ENCODE peak calls at places on chromosomes 13 and 19, in six cellular contexts. One of them, this sample, is unnamed.

GRCh38 chr19:55146078-55146647 is 2.8 kb downstream of the TNNT1 start:
- DNase-seq in fibroblast of lung: no peak
- DNase-seq in aorta: no peak
- DNase-seq in body of pancreas: no peak
- DNase-seq in GM12878: no peak
- DNase-seq in heart right ventricle: no peak
- DNase-seq in this sample: peak

GRCh38 chr13:74256969-74257368 is 122.8 kb upstream of the KLF12 start:
- DNase-seq in body of pancreas: no peak
- DNase-seq in fibroblast of lung: no peak
- DNase-seq in GM12878: no peak
- DNase-seq in aorta: peak
- DNase-seq in heart right ventricle: no peak
- DNase-seq in this sample: no peak

GRCh38 chr19:1811942-1812425 is at the start of gene ATP8B3:
- DNase-seq in aorta: no peak
- DNase-seq in fibroblast of lung: no peak
- DNase-seq in heart right ventricle: peak
- DNase-seq in body of pancreas: no peak
- DNase-seq in GM12878: no peak
- DNase-seq in this sample: no peak

GRCh38 chr19:38455031-38455430 is 21.5 kb downstream of the RYR1 start:
- DNase-seq in aorta: no peak
- DNase-seq in fibroblast of lung: peak
- DNase-seq in body of pancreas: no peak
- DNase-seq in GM12878: no peak
- DNase-seq in heart right ventricle: no peak
- DNase-seq in this sample: no peak

GRCh38 chr13:63092461-63092860 is 1676.8 kb upstream of the PCDH20 start:
- DNase-seq in heart right ventricle: no peak
- DNase-seq in GM12878: no peak
- DNase-seq in body of pancreas: no peak
- DNase-seq in fibroblast of lung: peak
- DNase-seq in aorta: no peak
- DNase-seq in this sample: no peak

GRCh38 chr13:39016789-39017188 is 21.1 kb downstream of the PROSER1 start:
- DNase-seq in fibroblast of lung: no peak
- DNase-seq in heart right ventricle: no peak
- DNase-seq in body of pancreas: peak
- DNase-seq in aorta: no peak
- DNase-seq in GM12878: no peak
- DNase-seq in this sample: peak

GRCh38 chr19:4493104-4493928 is 21.2 kb downstream of the HDGFL2 start:
- DNase-seq in fibroblast of lung: no peak
- DNase-seq in heart right ventricle: no peak
- DNase-seq in body of pancreas: no peak
- DNase-seq in aorta: no peak
- DNase-seq in GM12878: no peak
- DNase-seq in this sample: no peak

GRCh38 chr13:49097374-49097773 is 121.7 kb downstream of the FNDC3A start:
- DNase-seq in fibroblast of lung: peak
- DNase-seq in aorta: no peak
- DNase-seq in heart right ventricle: no peak
- DNase-seq in GM12878: no peak
- DNase-seq in body of pancreas: no peak
- DNase-seq in this sample: no peak

GRCh38 chr19:32421589-32422361 is 16.2 kb downstream of the DPY19L3 start:
- DNase-seq in heart right ventricle: no peak
- DNase-seq in fibroblast of lung: no peak
- DNase-seq in GM12878: no peak
- DNase-seq in aorta: no peak
- DNase-seq in body of pancreas: no peak
- DNase-seq in this sample: no peak

GRCh38 chr19:51123381-51124186 is 1.1 kb upstream of the SIGLEC9 start:
- DNase-seq in aorta: peak
- DNase-seq in fibroblast of lung: no peak
- DNase-seq in GM12878: no peak
- DNase-seq in body of pancreas: no peak
- DNase-seq in heart right ventricle: no peak
- DNase-seq in this sample: no peak

GRCh38 chr19:32570081-32570785 is 10.8 kb upstream of the PDCD5 start:
- DNase-seq in fibroblast of lung: peak
- DNase-seq in body of pancreas: peak
- DNase-seq in aorta: no peak
- DNase-seq in GM12878: no peak
- DNase-seq in heart right ventricle: no peak
- DNase-seq in this sample: peak

GRCh38 chr13:19959831-19960672 is 1.5 kb downstream of the ZMYM2 start:
- DNase-seq in GM12878: peak
- DNase-seq in heart right ventricle: peak
- DNase-seq in body of pancreas: peak
- DNase-seq in aorta: peak
- DNase-seq in fibroblast of lung: peak
- DNase-seq in this sample: peak

GRCh38 chr13:37446503-37446902 is 152.1 kb downstream of the POSTN start:
- DNase-seq in aorta: peak
- DNase-seq in GM12878: no peak
- DNase-seq in body of pancreas: no peak
- DNase-seq in fibroblast of lung: peak
- DNase-seq in heart right ventricle: no peak
- DNase-seq in this sample: no peak

GRCh38 chr13:105847532-105848295 is 687.7 kb downstream of the EFNB2 start:
- DNase-seq in aorta: no peak
- DNase-seq in GM12878: no peak
- DNase-seq in body of pancreas: no peak
- DNase-seq in heart right ventricle: no peak
- DNase-seq in fibroblast of lung: peak
- DNase-seq in this sample: no peak

GRCh38 chr13:30466841-30467252 is 1.1 kb upstream of the HMGB1 start:
- DNase-seq in aorta: no peak
- DNase-seq in fibroblast of lung: peak
- DNase-seq in heart right ventricle: no peak
- DNase-seq in body of pancreas: no peak
- DNase-seq in GM12878: no peak
- DNase-seq in this sample: peak

GRCh38 chr19:3356805-3357204 is 9.6 kb upstream of the NFIC start:
- DNase-seq in heart right ventricle: no peak
- DNase-seq in body of pancreas: no peak
- DNase-seq in aorta: no peak
- DNase-seq in GM12878: no peak
- DNase-seq in fibroblast of lung: no peak
- DNase-seq in this sample: no peak

GRCh38 chr19:49502866-49503581 is 6.8 kb downstream of the RPS11 start:
- DNase-seq in body of pancreas: peak
- DNase-seq in aorta: no peak
- DNase-seq in fibroblast of lung: peak
- DNase-seq in heart right ventricle: no peak
- DNase-seq in GM12878: no peak
- DNase-seq in this sample: peak

GRCh38 chr19:8526345-8527062 is 12.5 kb upstream of the ZNF414 start:
- DNase-seq in aorta: peak
- DNase-seq in heart right ventricle: peak
- DNase-seq in body of pancreas: peak
- DNase-seq in GM12878: no peak
- DNase-seq in fibroblast of lung: peak
- DNase-seq in this sample: peak
- H3K4me3 ChIP-seq in aorta: peak
- H3K4me3 ChIP-seq in heart right ventricle: peak
- H3K4me3 ChIP-seq in body of pancreas: peak
- H3K4me3 ChIP-seq in GM12878: no peak
- H3K4me3 ChIP-seq in fibroblast of lung: peak
- H3K4me3 ChIP-seq in this sample: peak

DNA sequence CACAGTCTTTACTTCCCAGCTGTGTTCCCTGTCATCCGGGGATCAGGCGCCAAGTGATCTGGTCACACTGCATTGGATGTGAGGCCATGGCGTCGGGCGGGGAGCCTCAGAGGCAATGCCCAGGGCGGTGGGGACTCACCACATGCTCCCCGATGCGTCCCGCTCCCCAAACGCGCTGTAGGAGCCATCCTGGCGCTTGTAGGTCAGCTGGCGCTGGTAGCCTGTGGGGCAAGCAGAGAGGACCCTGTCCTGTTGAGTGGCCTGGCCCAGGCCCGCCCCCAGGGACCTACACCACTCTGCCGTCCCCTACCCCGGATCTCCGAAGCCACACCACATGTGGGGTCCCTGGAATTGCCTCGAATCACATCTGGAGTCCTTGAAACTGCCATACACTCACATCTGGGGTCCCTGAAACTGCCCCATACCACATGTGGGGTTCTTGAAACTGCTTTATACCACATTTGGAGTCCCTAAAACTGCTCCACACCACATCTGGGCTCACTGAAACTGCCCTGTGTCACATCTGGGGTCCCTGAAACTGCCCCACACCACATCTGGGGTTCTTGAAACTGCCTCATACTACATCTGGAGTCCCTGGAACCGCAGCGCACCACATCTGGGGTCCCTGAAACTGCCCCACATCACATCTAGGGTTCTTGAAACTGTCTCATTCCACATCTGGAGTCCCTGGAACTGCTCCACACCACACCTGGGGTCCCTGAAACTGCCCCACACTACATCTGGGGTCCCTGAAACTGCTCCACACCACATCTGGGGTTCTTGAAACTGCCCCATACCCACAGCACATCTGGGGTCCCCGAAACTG is 33.2 kb downstream of the F2RL3 start:
- DNase-seq in fibroblast of lung: no peak
- DNase-seq in GM12878: no peak
- DNase-seq in body of pancreas: no peak
- DNase-seq in heart right ventricle: no peak
- DNase-seq in aorta: no peak
- DNase-seq in this sample: no peak
- H3K27ac ChIP-seq in fibroblast of lung: no peak
- H3K27ac ChIP-seq in GM12878: no peak
- H3K27ac ChIP-seq in body of pancreas: no peak
- H3K27ac ChIP-seq in heart right ventricle: no peak
- H3K27ac ChIP-seq in aorta: no peak
- H3K27ac ChIP-seq in this sample: no peak

DNA sequence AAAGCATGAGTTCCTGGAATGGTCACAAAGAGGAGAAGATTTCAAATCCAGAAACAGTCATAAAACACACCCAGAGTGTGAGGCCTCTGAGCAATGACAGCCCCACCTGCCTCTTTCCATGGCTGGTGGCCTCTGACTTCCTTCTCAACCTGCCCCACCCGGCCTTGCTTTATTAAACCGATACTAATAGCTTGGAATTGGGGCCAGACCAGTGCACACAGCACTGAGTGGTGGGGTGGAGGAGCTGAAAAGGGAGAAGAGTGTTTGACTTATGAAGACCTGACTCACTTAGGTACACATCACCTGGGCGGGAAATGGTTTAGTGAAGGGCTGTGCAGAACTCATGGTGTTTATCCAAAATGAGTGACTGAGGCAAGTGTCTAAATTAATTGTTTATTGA is 20.7 kb upstream of the CEACAM6 start:
- DNase-seq in body of pancreas: no peak
- DNase-seq in fibroblast of lung: no peak
- DNase-seq in aorta: no peak
- DNase-seq in GM12878: no peak
- DNase-seq in heart right ventricle: no peak
- DNase-seq in this sample: no peak
- H3K4me3 ChIP-seq in body of pancreas: no peak
- H3K4me3 ChIP-seq in fibroblast of lung: no peak
- H3K4me3 ChIP-seq in aorta: no peak
- H3K4me3 ChIP-seq in GM12878: no peak
- H3K4me3 ChIP-seq in heart right ventricle: no peak
- H3K4me3 ChIP-seq in this sample: no peak

DNA sequence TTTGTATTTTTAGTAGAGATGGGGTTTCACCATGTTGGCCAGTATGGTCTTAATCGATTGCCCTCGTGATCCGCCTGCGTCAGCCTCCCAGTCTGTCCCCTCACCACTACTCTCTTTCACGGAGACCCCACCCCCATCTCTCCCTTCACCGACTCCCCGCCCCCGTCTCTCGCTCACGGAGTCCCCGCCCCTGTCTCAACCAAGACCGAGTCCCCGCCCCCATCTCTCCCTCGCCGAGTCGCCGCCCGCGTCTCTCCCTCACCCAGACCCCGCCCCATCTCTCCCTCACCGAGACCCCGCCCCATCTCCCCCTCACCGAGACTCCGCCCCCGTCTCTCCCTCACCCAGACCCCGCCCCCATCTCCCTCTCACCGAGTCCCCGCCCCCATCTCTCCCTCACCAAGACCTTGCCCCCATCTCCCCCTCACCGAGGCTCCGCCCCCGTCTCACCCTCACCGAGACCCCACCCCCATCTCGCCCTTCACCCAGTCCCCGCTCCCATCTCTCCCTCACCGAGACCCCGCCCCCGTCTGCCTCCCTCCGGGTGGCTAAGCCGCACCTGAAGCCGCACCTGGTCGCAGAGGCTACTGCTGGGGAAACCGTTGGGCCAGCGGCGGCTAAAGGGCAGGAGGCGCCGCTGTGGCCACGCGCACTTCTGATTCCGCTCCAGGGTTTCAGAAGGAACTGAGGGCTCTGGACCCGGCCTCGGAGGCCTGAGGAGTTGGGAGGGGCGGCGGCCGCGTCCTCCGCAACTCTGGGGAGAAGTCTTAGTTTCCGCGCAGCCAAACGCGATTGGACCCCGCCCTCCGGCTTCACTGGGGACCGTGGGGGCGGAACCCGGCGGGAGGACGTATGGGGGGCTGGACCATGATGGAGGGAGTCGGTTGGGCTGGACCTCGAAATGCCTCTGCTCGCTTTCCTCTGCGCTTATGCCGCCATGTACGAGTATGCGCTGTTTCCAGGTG is 17.1 kb upstream of the ZNF846 start:
- DNase-seq in aorta: peak
- DNase-seq in heart right ventricle: peak
- DNase-seq in fibroblast of lung: peak
- DNase-seq in body of pancreas: peak
- DNase-seq in GM12878: peak
- DNase-seq in this sample: peak
- H3K27ac ChIP-seq in aorta: no peak
- H3K27ac ChIP-seq in heart right ventricle: peak
- H3K27ac ChIP-seq in fibroblast of lung: peak
- H3K27ac ChIP-seq in body of pancreas: peak
- H3K27ac ChIP-seq in GM12878: no peak
- H3K27ac ChIP-seq in this sample: peak

This sample was measured in WERI-Rb-1.